ENCODE peak calls at places on chromosomes 16 and 17, in five cellular contexts. X, C, R, J and T are unnamed samples.
A peak's percentile ranks its signal among the peaks of the same experiment; 100 is the strongest.

GRCh38 chr16:81645303-81645702 is 133.8 kb upstream of the PLCG2 start:
- DNase-seq in J (no peak), X (peak; percentile 63), C (no peak), R (no peak), T (peak; percentile 54)

GRCh38 chr16:30541502-30542329 is 7.1 kb upstream of the ZNF747 start:
- DNase-seq in C (no peak), J (no peak), R (peak; percentile 56), X (no peak), T (no peak)

GRCh38 chr17:62188713-62189112 is 123.6 kb upstream of the MED13 start:
- DNase-seq in R (no peak), J (no peak), X (no peak), C (no peak), T (no peak)

GRCh38 chr16:14576532-14576931 is 53.5 kb downstream of the PARN start:
- DNase-seq in J (no peak), R (no peak), X (no peak), C (no peak), T (no peak)

GRCh38 chr16:19463468-19464315 is 46.0 kb downstream of the TMC5 start:
- DNase-seq in X (no peak), R (no peak), J (no peak), C (no peak), T (no peak)

GRCh38 chr16:87842209-87842869 is 27.0 kb downstream of the SLC7A5 start:
- DNase-seq in J (no peak), R (no peak), X (no peak), C (no peak), T (no peak)

GRCh38 chr16:29743827-29744531 is 1.8 kb downstream of the C16orf54 start:
- DNase-seq in J (no peak), X (no peak), R (peak; percentile 35), C (no peak), T (peak; percentile 62)

GRCh38 chr16:7394936-7395335 is 62.3 kb downstream of the RBFOX1 start:
- DNase-seq in C (no peak), X (no peak), J (no peak), R (no peak), T (no peak)

GRCh38 chr17:69853533-69854262 is 221.3 kb upstream of the KCNJ16 start:
- DNase-seq in J (no peak), R (no peak), X (no peak), C (no peak), T (no peak)

GRCh38 chr16:64580558-64580957 is 541.3 kb downstream of the CDH11 start:
- DNase-seq in C (no peak), X (no peak), R (peak; percentile 70), J (no peak), T (no peak)

GRCh38 chr16:81779540-81780320 is 639 bp downstream of the PLCG2 start:
- DNase-seq in R (peak; percentile 68), X (peak; percentile 51), C (peak; percentile 80), J (no peak), T (peak; percentile 80)

GRCh38 chr17:20084621-20085282 is 75.6 kb downstream of the SPECC1 start:
- DNase-seq in R (no peak), X (no peak), J (no peak), C (no peak), T (no peak)

GRCh38 chr16:85514601-85515318 is 98.4 kb upstream of the GSE1 start:
- DNase-seq in R (peak; percentile 61), J (peak; percentile 31), X (peak; percentile 80), C (peak; percentile 87), T (peak; percentile 87)

GRCh38 chr16:48435319-48435682 is 50.1 kb upstream of the SIAH1 start:
- DNase-seq in J (no peak), C (no peak), R (no peak), X (no peak), T (no peak)

GRCh38 chr17:74332763-74333220 is 6.8 kb downstream of the KIF19 start:
- DNase-seq in J (no peak), X (no peak), C (no peak), R (no peak), T (peak; percentile 62)

GRCh38 chr16:88638323-88639230 is at the start of gene IL17C:
- DNase-seq in X (no peak), R (peak; percentile 80), C (no peak), J (no peak), T (peak; percentile 89)

GRCh38 chr17:57144567-57144966 is 59.5 kb downstream of the AKAP1 start:
- DNase-seq in X (no peak), C (no peak), J (no peak), R (peak; percentile 43), T (peak; percentile 41)

GRCh38 chr17:50604470-50604869 is 30.2 kb upstream of the ABCC3 start:
- DNase-seq in X (no peak), R (peak; percentile 62), J (no peak), C (no peak), T (peak; percentile 86)

GRCh38 chr16:86241681-86242080 is 268.6 kb upstream of the FOXF1 start:
- DNase-seq in R (peak; percentile 17), C (no peak), X (no peak), J (no peak), T (no peak)

GRCh38 chr17:19372004-19372365 is 6.3 kb upstream of the MAPK7 start:
- DNase-seq in C (no peak), R (no peak), X (no peak), J (no peak), T (no peak)

GRCh38 chr17:13594762-13595697 is 6.7 kb downstream of the HS3ST3A1 start:
- DNase-seq in R (peak; percentile 94), C (no peak), X (peak; percentile 79), J (peak; percentile 59), T (peak; percentile 72)

GRCh38 chr16:65789546-65789945 is 576.9 kb upstream of the CDH5 start:
- DNase-seq in C (no peak), J (no peak), R (no peak), X (no peak), T (no peak)

GRCh38 chr17:27241346-27241946 is 52.5 kb upstream of the WSB1 start:
- DNase-seq in J (no peak), R (peak; percentile 28), X (peak; percentile 67), C (no peak), T (peak; percentile 14)

GRCh38 chr17:41009301-41009760 is 403 bp upstream of the KRTAP3-1 start:
- DNase-seq in R (peak; percentile 35), J (no peak), C (no peak), X (no peak), T (no peak)

GRCh38 chr16:6861136-6861535 is 471.5 kb upstream of the RBFOX1 start:
- DNase-seq in R (peak; percentile 8), J (no peak), C (no peak), X (no peak), T (peak; percentile 50)

DNA sequence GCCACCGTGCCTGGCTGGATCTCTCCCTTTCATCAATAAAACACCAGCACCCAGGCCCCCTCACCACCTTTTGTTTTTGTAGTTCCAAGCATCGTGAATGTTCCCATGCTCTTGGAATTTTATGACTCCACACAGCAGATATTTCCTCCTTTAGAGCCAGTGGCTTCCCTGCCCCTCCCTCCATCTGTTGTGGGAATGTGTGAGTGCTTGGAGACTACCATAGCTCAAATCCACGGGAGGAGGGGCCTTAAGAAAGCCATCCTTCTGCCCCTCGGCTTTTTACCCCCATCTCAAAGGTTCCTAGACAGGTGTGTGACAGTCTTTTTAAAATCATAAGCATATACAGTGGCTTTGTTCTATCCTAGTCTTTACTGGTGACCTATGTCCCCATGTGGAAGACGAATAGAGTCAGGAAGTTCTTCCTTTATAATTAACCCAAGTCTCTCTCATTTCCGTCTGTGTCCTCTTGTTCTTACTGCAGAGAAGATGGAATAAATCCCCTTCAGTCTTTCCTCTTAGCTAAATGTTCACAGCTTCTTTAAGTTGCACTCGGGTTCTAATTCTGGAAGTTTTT is 47.3 kb downstream of the YPEL2 start:
- DNase-seq in C (no peak), R (no peak), X (no peak), J (no peak), T (no peak)
- H3K4me3 ChIP-seq in C (no peak overlapping the region), R (no peak overlapping the region), X (no peak overlapping the region), J (no peak overlapping the region), T (no peak overlapping the region)

GRCh38 chr17:64519601-64520000 is 12.8 kb downstream of the CEP95 start:
- DNase-seq in R (no peak), J (no peak), X (no peak), C (no peak), T (no peak)

GRCh38 chr17:64515419-64515818 is 8.6 kb downstream of the CEP95 start:
- DNase-seq in J (no peak), R (no peak), X (no peak), C (no peak), T (no peak)

DNA sequence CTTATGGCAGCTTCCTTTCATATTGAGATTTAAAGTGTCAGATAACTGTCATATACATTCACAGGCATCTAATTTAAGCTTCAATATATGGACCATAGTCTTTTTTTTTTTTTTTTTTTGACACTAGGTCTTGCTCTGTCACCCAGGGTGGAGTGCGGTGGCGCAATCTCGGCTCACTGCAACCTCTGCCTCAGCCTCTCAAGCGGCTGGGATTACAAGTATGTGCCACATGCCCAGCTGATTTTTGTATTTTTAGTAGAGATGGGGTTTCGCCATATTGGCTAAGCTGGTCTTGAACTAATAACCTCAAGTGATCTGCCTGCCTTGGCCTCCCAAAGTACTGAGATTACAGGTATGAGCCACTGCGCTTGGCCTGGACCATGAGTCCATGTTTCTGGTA is 13.6 kb downstream of the CEP95 start:
- DNase-seq in C (no peak), J (no peak), X (no peak), R (no peak), T (no peak)
- H3K36me3 ChIP-seq in C (peaks cover 100% of the 10 kb centered on the region), J (peaks cover 99% of the 10 kb centered on the region), X (peaks cover 50% of the 10 kb centered on the region), R (peaks cover 66% of the 10 kb centered on the region), T (peaks cover 25% of the 10 kb centered on the region)

GRCh38 chr16:1337486-1337885 is 4.0 kb downstream of the BAIAP3 start:
- DNase-seq in C (no peak), X (no peak), R (peak; percentile 62), J (no peak), T (peak; percentile 81)

GRCh38 chr16:1336619-1337018 is 3.2 kb downstream of the BAIAP3 start:
- DNase-seq in C (no peak), R (no peak), J (no peak), X (no peak), T (no peak)

GRCh38 chr16:1335211-1335971 is 1.9 kb downstream of the BAIAP3 start:
- DNase-seq in J (no peak), R (no peak), X (no peak), C (no peak), T (no peak)

GRCh38 chr16:1334739-1335138 is 1.3 kb downstream of the BAIAP3 start:
- DNase-seq in J (no peak), X (no peak), R (no peak), C (no peak), T (no peak)

GRCh38 chr16:1335996-1336395 is 2.6 kb downstream of the BAIAP3 start:
- DNase-seq in X (no peak), C (no peak), R (peak; percentile 72), J (no peak), T (peak; percentile 86)
- H3K27me3 ChIP-seq in X (no peaks in the 10 kb centered on the region), C (peaks cover 55% of the 10 kb centered on the region), R (peaks cover 36% of the 10 kb centered on the region), J (peaks cover 77% of the 10 kb centered on the region), T (peaks cover 37% of the 10 kb centered on the region)

DNA sequence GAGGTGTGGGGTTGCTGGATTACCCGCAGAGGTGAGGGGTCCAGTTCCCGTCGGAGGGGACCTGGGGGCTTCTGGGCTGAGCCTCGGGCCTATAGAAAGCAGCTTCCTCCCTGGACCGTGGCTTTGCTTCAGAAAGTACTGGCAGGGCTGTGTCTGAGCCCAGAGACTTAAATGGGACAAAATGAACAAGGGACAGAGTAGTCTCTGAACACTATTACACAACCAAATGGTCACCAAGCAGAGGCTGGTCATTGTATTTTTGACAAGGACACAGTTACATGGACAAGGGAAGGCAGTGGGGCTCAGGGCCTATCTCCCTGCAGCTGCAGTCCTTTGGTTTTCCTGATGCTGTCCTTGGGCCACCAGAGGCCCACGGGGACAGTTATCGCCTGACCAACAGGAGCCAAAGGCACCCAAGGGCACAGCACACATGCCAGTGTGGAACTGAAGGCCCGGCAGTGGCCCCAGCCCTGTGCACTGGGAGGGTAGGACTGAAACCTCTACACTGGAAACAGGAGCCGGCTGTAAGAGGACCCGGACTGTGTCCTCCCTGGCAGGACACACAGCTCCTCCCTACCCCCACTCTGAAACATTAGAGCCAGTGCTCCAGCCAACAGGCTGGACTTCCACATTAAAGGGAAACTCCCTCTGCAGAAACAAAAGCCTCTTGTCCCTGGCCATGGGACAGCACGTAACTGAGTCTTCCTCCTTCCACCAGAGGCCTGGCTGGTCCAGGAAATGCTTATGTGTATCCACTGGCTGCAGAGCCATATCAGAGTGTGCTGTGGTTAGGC is 26.0 kb upstream of the ERN1 start:
- DNase-seq in J (peak; percentile 48), R (no peak), C (no peak), X (peak; percentile 44), T (peak; percentile 27)
- H3K4me3 ChIP-seq in J (no peak overlapping the region), R (no peak overlapping the region), C (no peak overlapping the region), X (no peak overlapping the region), T (no peak overlapping the region)